ENCODE peak calls at places on chromosomes 1 and 21, in ten cellular contexts. N is ovary, R is thyroid gland, I is breast epithelium, Z is tibial nerve, J is esophagus squamous epithelium, M is IMR-90, D is sigmoid colon, G is spleen, A is suprapubic skin. K is an unnamed sample.

GRCh38 chr1:53616927-53617326 is 122.0 kb downstream of the GLIS1 start:
- DNase-seq in N (no peak), R (no peak), I (no peak), Z (no peak), J (no peak), M (peak), D (peak), G (peak), A (peak), K (no peak)

GRCh38 chr1:7609311-7609994 is 161.6 kb upstream of the VAMP3 start:
- DNase-seq in N (no peak), R (no peak), I (no peak), Z (no peak), J (no peak), M (no peak), D (peak), G (peak), A (no peak), K (no peak)

GRCh38 chr1:88876573-88877335 is 14.6 kb downstream of the GTF2B start:
- DNase-seq in N (no peak), R (no peak), I (no peak), Z (no peak), J (no peak), M (peak), D (no peak), G (no peak), A (no peak), K (no peak)

GRCh38 chr1:7783178-7783711 is 846 bp upstream of the PER3 start:
- DNase-seq in N (peak), R (peak), I (peak), Z (peak), J (no peak), M (peak), D (peak), G (peak), A (peak), K (peak)

GRCh38 chr1:224108991-224109390 is 4.9 kb upstream of the FBXO28 start:
- DNase-seq in N (no peak), R (no peak), I (no peak), Z (no peak), J (no peak), M (no peak), D (no peak), G (no peak), A (no peak), K (no peak)

GRCh38 chr21:39373634-39374033 is 24.7 kb upstream of the HMGN1 start:
- DNase-seq in N (no peak), R (no peak), I (no peak), Z (no peak), J (no peak), M (peak), D (no peak), G (no peak), A (no peak), K (no peak)

GRCh38 chr1:21552715-21553114 is 43.5 kb downstream of the ALPL start:
- DNase-seq in N (no peak), R (no peak), I (no peak), Z (no peak), J (no peak), M (peak), D (no peak), G (no peak), A (no peak), K (peak)

GRCh38 chr1:171258429-171258828 is 10.1 kb downstream of the FMO1 start:
- DNase-seq in N (peak), R (no peak), I (no peak), Z (no peak), J (no peak), M (no peak), D (no peak), G (no peak), A (no peak), K (no peak)

GRCh38 chr1:154442006-154442740 is 37.0 kb downstream of the IL6R start:
- DNase-seq in N (no peak), R (no peak), I (no peak), Z (no peak), J (no peak), M (peak), D (no peak), G (no peak), A (no peak), K (no peak)

GRCh38 chr1:179217943-179218507 is 11.5 kb downstream of the ABL2 start:
- DNase-seq in N (no peak), R (no peak), I (no peak), Z (peak), J (no peak), M (peak), D (no peak), G (no peak), A (no peak), K (no peak)

GRCh38 chr21:39314155-39315027 is 959 bp upstream of the BRWD1 start:
- DNase-seq in N (peak), R (peak), I (no peak), Z (peak), J (no peak), M (peak), D (peak), G (no peak), A (no peak), K (peak)

GRCh38 chr1:212606042-212606733 is 2.4 kb upstream of the ATF3 start:
- DNase-seq in N (no peak), R (peak), I (no peak), Z (no peak), J (no peak), M (no peak), D (no peak), G (no peak), A (no peak), K (no peak)

GRCh38 chr1:15835205-15835740 is 12.2 kb upstream of the SPEN start:
- DNase-seq in N (no peak), R (no peak), I (no peak), Z (no peak), J (no peak), M (no peak), D (no peak), G (no peak), A (peak), K (no peak)

GRCh38 chr1:5597171-5597864 is 394.9 kb downstream of the NPHP4 start:
- DNase-seq in N (no peak), R (no peak), I (no peak), Z (no peak), J (no peak), M (no peak), D (no peak), G (no peak), A (peak), K (no peak)

GRCh38 chr1:39104158-39105060 is 78.3 kb downstream of the NDUFS5 start:
- DNase-seq in N (peak), R (peak), I (no peak), Z (no peak), J (no peak), M (no peak), D (peak), G (no peak), A (peak), K (peak)

GRCh38 chr1:241857131-241857530 is 9.1 kb downstream of the EXO1 start:
- DNase-seq in N (no peak), R (no peak), I (no peak), Z (no peak), J (no peak), M (no peak), D (no peak), G (no peak), A (no peak), K (no peak)

GRCh38 chr1:25583519-25584370 is 32.8 kb upstream of the MAN1C1 start:
- DNase-seq in N (no peak), R (no peak), I (no peak), Z (no peak), J (no peak), M (no peak), D (no peak), G (peak), A (no peak), K (no peak)

GRCh38 chr1:36203027-36203553 is 21.2 kb upstream of the THRAP3 start:
- DNase-seq in N (no peak), R (no peak), I (no peak), Z (no peak), J (no peak), M (no peak), D (no peak), G (no peak), A (no peak), K (no peak)

GRCh38 chr1:244665771-244666217 is 12.9 kb downstream of the DESI2 start:
- DNase-seq in N (no peak), R (no peak), I (no peak), Z (no peak), J (no peak), M (peak), D (no peak), G (no peak), A (no peak), K (no peak)

GRCh38 chr1:143698016-143698415 is 273.8 kb downstream of the FAM72C start:
- DNase-seq in N (no peak), R (peak), I (no peak), Z (no peak), J (no peak), M (no peak), D (no peak), G (peak), A (no peak), K (peak)

GRCh38 chr1:229950020-229950419 is 117.0 kb upstream of the GALNT2 start:
- DNase-seq in N (no peak), R (no peak), I (no peak), Z (no peak), J (no peak), M (no peak), D (no peak), G (no peak), A (no peak), K (no peak)

GRCh38 chr1:152442765-152443164 is 28.7 kb upstream of the CRNN start:
- DNase-seq in N (no peak), R (peak), I (peak), Z (no peak), J (no peak), M (no peak), D (peak), G (no peak), A (no peak), K (no peak)

GRCh38 chr21:15592271-15592860 is 137.4 kb upstream of the USP25 start:
- DNase-seq in N (no peak), R (no peak), I (no peak), Z (peak), J (no peak), M (peak), D (no peak), G (no peak), A (no peak), K (peak)

GRCh38 chr1:64686828-64687724 is 57.8 kb upstream of the RAVER2 start:
- DNase-seq in N (peak), R (peak), I (no peak), Z (no peak), J (no peak), M (peak), D (no peak), G (no peak), A (no peak), K (peak)

GRCh38 chr21:30880914-30881313 is 466 bp downstream of the KRTAP11-1 start:
- DNase-seq in N (no peak), R (no peak), I (no peak), Z (no peak), J (no peak), M (no peak), D (no peak), G (peak), A (no peak), K (no peak)

GRCh38 chr1:219529116-219529515 is 83.8 kb downstream of the ZC3H11B start:
- DNase-seq in N (no peak), R (no peak), I (no peak), Z (no peak), J (no peak), M (no peak), D (no peak), G (no peak), A (no peak), K (no peak)

GRCh38 chr1:40592107-40592773 is 60.8 kb downstream of the ZNF684 start:
- DNase-seq in N (no peak), R (peak), I (peak), Z (peak), J (no peak), M (peak), D (no peak), G (no peak), A (no peak), K (no peak)

GRCh38 chr1:160866001-160866704 is 3.5 kb upstream of the CD244 start:
- DNase-seq in N (no peak), R (no peak), I (no peak), Z (no peak), J (no peak), M (no peak), D (no peak), G (no peak), A (no peak), K (no peak)

GRCh38 chr1:60970081-60970509 is 112.3 kb upstream of the NFIA start:
- DNase-seq in N (no peak), R (peak), I (no peak), Z (no peak), J (no peak), M (peak), D (no peak), G (no peak), A (no peak), K (no peak)

GRCh38 chr1:234608026-234608719 is 1.8 kb downstream of the IRF2BP2 start:
- DNase-seq in N (peak), R (peak), I (peak), Z (peak), J (peak), M (peak), D (peak), G (peak), A (peak), K (peak)

GRCh38 chr1:116842654-116843053 is 67.1 kb upstream of the PTGFRN start:
- DNase-seq in N (no peak), R (no peak), I (no peak), Z (no peak), J (no peak), M (no peak), D (no peak), G (no peak), A (no peak), K (no peak)

GRCh38 chr1:978069-978834 is 3.6 kb downstream of the PERM1 start:
- DNase-seq in N (no peak), R (no peak), I (peak), Z (no peak), J (no peak), M (no peak), D (peak), G (peak), A (no peak), K (no peak)

DNA sequence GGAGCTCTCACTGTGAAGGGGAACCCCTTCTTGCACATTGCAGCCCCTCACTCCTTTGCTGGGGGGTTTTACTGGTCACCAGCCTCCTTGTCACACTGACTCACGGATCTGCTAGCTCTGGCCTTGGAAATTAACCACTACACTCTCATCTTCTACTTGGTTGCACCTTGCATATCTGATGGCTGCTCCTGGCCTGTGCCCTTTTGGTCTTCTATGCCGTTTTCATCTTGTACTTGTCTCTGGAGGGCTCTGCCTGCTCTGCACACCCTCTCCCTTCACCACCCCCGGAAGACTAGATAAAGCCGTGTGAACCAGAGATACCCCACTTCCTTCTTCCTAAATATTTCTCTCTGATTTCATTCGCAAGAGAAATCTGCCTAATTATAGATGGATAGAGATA is 44.6 kb downstream of the CD247 start:
- DNase-seq in N (no peak), R (no peak), I (no peak), Z (no peak), J (no peak), M (no peak), D (peak), G (no peak), A (no peak), K (no peak)
- TF ChIP-seq POLR2A in N (no peak), R (no peak), I (no peak), Z (no peak), J (no peak), M (no peak), D (no peak), G (no peak), A (no peak), K (no peak)

GRCh38 chr1:100132566-100133477 is at the start of the genes SASS6 and TRMT13:
- DNase-seq in N (peak), R (peak), I (peak), Z (peak), J (peak), M (peak), D (peak), G (peak), A (peak), K (peak)
- TF ChIP-seq POLR2A in N (no peak), R (no peak), I (no peak), Z (peak), J (no peak), M (peak), D (no peak), G (peak), A (no peak), K (peak)

GRCh38 chr1:30823969-30824735 is 66.6 kb upstream of the LAPTM5 start:
- DNase-seq in N (peak), R (peak), I (peak), Z (peak), J (peak), M (peak), D (peak), G (peak), A (peak), K (peak)
- TF ChIP-seq POLR2A in N (peak), R (peak), I (peak), Z (peak), J (no peak), M (peak), D (peak), G (no peak), A (peak), K (no peak)

GRCh38 chr21:44011774-44012473 is at the start of gene TRAPPC10:
- DNase-seq in N (peak), R (peak), I (peak), Z (peak), J (peak), M (peak), D (peak), G (peak), A (peak), K (peak)
- TF ChIP-seq POLR2A in N (peak), R (peak), I (peak), Z (peak), J (no peak), M (peak), D (peak), G (peak), A (peak), K (peak)

GRCh38 chr1:77219166-77219887 is at the start of gene PIGK:
- DNase-seq in N (peak), R (peak), I (peak), Z (peak), J (peak), M (peak), D (peak), G (peak), A (peak), K (peak)
- TF ChIP-seq POLR2A in N (no peak), R (no peak), I (no peak), Z (no peak), J (no peak), M (no peak), D (no peak), G (no peak), A (no peak), K (peak)

GRCh38 chr1:181062800-181063428 is 25.6 kb upstream of the IER5 start:
- DNase-seq in N (no peak), R (no peak), I (no peak), Z (peak), J (no peak), M (peak), D (no peak), G (no peak), A (no peak), K (no peak)
- TF ChIP-seq POLR2A in N (no peak), R (no peak), I (no peak), Z (no peak), J (no peak), M (no peak), D (no peak), G (no peak), A (no peak), K (no peak)

K was measured in H54.